ENCODE peak calls at places on chromosome 11, in six cellular contexts. L is left ventricle myocardium inferior, Q is brain microvascular endothelial cell, T is cardiac muscle cell, N is stomach, Z is ovary. S is an unnamed sample.

GRCh38 chr11:85472953-85473352 is 154.2 kb downstream of the DLG2 start:
- DNase-seq in T (no peak), N (no peak), Z (no peak), L (no peak), Q (no peak), S (no peak)

GRCh38 chr11:107769189-107769588 is 57.3 kb upstream of the SLN start:
- DNase-seq in Q (peak; percentile 81), T (no peak), L (no peak), Z (no peak), N (no peak), S (no peak)

GRCh38 chr11:56783448-56784041 is 35.0 kb upstream of the OR9G4 start:
- DNase-seq in Z (no peak), T (peak; percentile 76), N (no peak), Q (peak; percentile 17), L (no peak), S (no peak)

GRCh38 chr11:120759046-120759445 is 247.5 kb downstream of the GRIK4 start:
- DNase-seq in L (no peak), Z (no peak), N (no peak), Q (no peak), T (no peak), S (no peak)

GRCh38 chr11:28343304-28344233 is 235.4 kb downstream of the METTL15 start:
- DNase-seq in T (no peak), L (no peak), Q (peak; percentile 80), N (peak; percentile 27), Z (no peak), S (no peak)

GRCh38 chr11:117045956-117046355 is 52.3 kb downstream of the SIK3 start:
- DNase-seq in Q (no peak), L (no peak), N (no peak), Z (no peak), T (no peak), S (no peak)

GRCh38 chr11:110777765-110778164 is 65.5 kb upstream of the ARHGAP20 start:
- DNase-seq in N (peak; percentile 49), Z (no peak), Q (peak; percentile 40), L (no peak), T (no peak), S (no peak)

GRCh38 chr11:13480198-13480597 is 15.6 kb downstream of the PTH start:
- DNase-seq in L (no peak), Z (no peak), T (no peak), N (peak; percentile 30), Q (no peak), S (no peak)

GRCh38 chr11:88115828-88116410 is 59.3 kb downstream of the RAB38 start:
- DNase-seq in L (no peak), N (no peak), Z (no peak), T (no peak), Q (no peak), S (no peak)

GRCh38 chr11:117513666-117514065 is 186.0 kb downstream of the CEP164 start:
- DNase-seq in T (no peak), Z (no peak), N (no peak), L (no peak), Q (no peak), S (no peak)

GRCh38 chr11:119699227-119699626 is 29.8 kb downstream of the NECTIN1 start:
- DNase-seq in N (peak; percentile 71), T (no peak), L (peak; percentile 81), Z (peak; percentile 36), Q (no peak), S (peak; percentile 28)

GRCh38 chr11:104151404-104152204 is 12.3 kb downstream of the PDGFD start:
- DNase-seq in T (no peak), Z (no peak), N (no peak), L (no peak), Q (no peak), S (no peak)

GRCh38 chr11:60985991-60986915 is 14.8 kb downstream of the CD6 start:
- DNase-seq in N (peak; percentile 76), Z (no peak), Q (peak; percentile 41), T (no peak), L (no peak), S (no peak)

GRCh38 chr11:2885017-2885675 is 429 bp downstream of the CDKN1C start:
- DNase-seq in L (peak; percentile 63), N (peak; percentile 71), Q (no peak), T (peak; percentile 79), Z (peak; percentile 66), S (no peak)

GRCh38 chr11:118734031-118734430 is 54.6 kb upstream of the TREH start:
- DNase-seq in Z (no peak), L (no peak), Q (no peak), T (no peak), N (no peak), S (no peak)

GRCh38 chr11:134142536-134142935 is 73.7 kb downstream of the JAM3 start:
- DNase-seq in L (no peak), Z (no peak), Q (peak; percentile 25), T (no peak), N (no peak), S (no peak)

GRCh38 chr11:121930004-121930965 is 185.7 kb downstream of the BLID start:
- DNase-seq in N (no peak), T (no peak), Z (no peak), Q (no peak), L (no peak), S (no peak)

GRCh38 chr11:11992257-11992690 is 16.2 kb downstream of the DKK3 start:
- DNase-seq in L (no peak), N (peak; percentile 56), Z (no peak), Q (peak; percentile 54), T (peak; percentile 52), S (no peak)

GRCh38 chr11:118289411-118289810 is 15.1 kb upstream of the CD3E start:
- DNase-seq in N (no peak), L (no peak), T (no peak), Z (no peak), Q (no peak), S (no peak)

GRCh38 chr11:8832571-8833260 is 78.3 kb upstream of the AKIP1 start:
- DNase-seq in Z (no peak), L (no peak), N (peak; percentile 35), Q (no peak), T (no peak), S (no peak)

GRCh38 chr11:107496011-107496410 is 38.4 kb upstream of the CWF19L2 start:
- DNase-seq in Z (no peak), Q (peak; percentile 16), L (no peak), N (no peak), T (no peak), S (no peak)

GRCh38 chr11:102497061-102497460 is 33.5 kb downstream of the MMP7 start:
- DNase-seq in N (no peak), L (no peak), Z (no peak), Q (no peak), T (no peak), S (no peak)

GRCh38 chr11:123054301-123055065 is 7.5 kb downstream of the HSPA8 start:
- DNase-seq in T (peak; percentile 93), Z (no peak), L (no peak), Q (peak; percentile 51), N (no peak), S (peak; percentile 39)

GRCh38 chr11:61756452-61757212 is 4.2 kb downstream of the MYRF start:
- DNase-seq in T (no peak), N (peak; percentile 88), L (no peak), Z (no peak), Q (peak; percentile 48), S (no peak)

GRCh38 chr11:43879789-43880639 is 617 bp upstream of the ALKBH3 start:
- DNase-seq in L (no peak), N (no peak), Q (no peak), T (no peak), Z (no peak), S (no peak)

GRCh38 chr11:43874738-43875137 is 5.9 kb upstream of the ALKBH3 start:
- DNase-seq in L (no peak), T (no peak), Z (no peak), Q (no peak), N (no peak), S (no peak)

DNA sequence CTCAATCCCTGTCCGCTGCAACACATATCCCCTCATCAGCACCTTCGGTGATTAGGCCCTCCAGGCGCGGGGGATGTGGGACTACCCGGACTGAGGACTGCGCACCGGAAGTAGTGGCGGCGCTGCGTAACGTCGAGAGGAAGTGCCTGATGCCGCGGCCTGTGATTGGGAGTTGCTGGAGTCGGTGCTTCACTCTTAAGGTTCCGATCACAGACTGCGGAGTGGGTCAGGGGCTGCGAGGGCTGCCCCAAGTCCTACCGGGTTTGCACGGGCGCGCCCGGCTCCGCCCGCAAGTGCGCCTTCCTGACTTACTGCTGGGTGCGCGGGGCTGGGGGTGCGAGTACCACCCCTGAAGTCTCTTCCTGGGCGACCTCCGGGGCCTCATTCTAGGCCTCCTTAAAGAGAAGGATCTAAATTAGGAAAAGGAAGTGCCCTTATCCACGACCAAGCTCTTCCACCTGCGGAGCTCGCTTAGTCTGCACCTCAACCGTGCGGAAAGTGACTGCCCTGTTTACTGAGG is at the start of gene ALKBH3:
- DNase-seq in Z (peak; percentile 92), T (peak; percentile 95), N (peak; percentile 95), Q (peak; percentile 90), L (peak; percentile 92), S (peak; percentile 97)
- TF ChIP-seq CTCF in Z (peak; percentile 49), T (no peak), N (no peak), Q (no peak), L (peak; percentile 15), S (peak; percentile 18)

DNA sequence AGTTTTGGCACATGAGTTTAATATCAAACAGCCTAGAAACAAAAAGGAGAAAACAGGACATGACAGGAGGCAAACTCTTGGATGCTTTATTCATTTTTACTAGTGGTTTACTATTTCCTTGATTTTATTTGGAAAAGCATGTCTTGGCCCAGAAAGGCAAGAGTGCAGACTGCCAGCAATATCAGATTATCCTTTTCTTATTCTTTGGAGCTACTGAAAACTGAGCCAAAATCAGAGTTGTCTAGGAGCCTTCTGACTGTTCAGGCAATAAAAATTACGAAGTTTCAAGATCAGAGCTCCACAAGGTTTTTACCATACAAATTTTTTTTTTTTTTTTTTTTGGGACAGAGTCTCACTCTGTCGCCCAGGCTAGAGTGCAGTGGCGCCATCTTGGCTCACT is 16.0 kb downstream of the CELF1 start:
- DNase-seq in T (no peak), Z (no peak), N (no peak), L (no peak), Q (no peak), S (no peak)
- H3K4me3 ChIP-seq in T (no peak overlapping the region), Z (no peak overlapping the region), N (no peak overlapping the region), L (no peak overlapping the region), Q (no peak overlapping the region), S (no peak overlapping the region)

DNA sequence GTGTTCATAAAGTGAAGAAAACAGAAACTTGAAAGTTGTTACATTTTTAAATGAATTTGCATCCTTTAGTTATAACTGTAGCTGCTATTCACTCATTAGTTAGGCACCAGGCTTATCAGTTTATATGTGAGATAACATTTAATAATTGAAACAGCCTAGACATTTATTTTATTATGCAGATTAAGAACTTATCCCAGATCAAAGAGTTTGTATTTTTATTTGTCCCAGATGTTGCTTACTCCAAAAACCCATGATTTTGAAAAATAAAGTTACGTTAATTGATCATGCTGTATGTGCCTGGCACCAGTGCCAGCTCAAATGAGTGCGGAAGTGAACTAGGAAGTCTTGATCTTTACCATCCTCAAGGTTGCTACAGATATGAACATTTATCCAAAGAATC is 172.7 kb upstream of the CARD18 start:
- DNase-seq in Q (no peak), N (no peak), L (no peak), Z (no peak), T (no peak), S (no peak)
- H3K27ac ChIP-seq in Q (no peak overlapping the region), N (no peak overlapping the region), L (no peak overlapping the region), Z (no peak overlapping the region), T (no peak overlapping the region), S (no peak overlapping the region)

GRCh38 chr11:34124885-34125668 is 19.6 kb downstream of the NAT10 start:
- DNase-seq in L (no peak), Z (no peak), N (no peak), T (no peak), Q (no peak), S (no peak)
- TF ChIP-seq CTCF in L (no peak), Z (no peak), N (no peak), T (no peak), Q (no peak), S (no peak)

S was measured in adrenal gland.